ENCODE peak calls at places on chromosome 1, in six cellular contexts. E is activated gamma-delta T cell treated with Interleukin-2 at 50 U/mL for 16 hours, U is caudate nucleus, N is dorsolateral prefrontal cortex, P is heart right ventricle, V is AG20443. D is an unnamed sample.

GRCh38 chr1:29485096-29485925 is 249.0 kb downstream of the PTPRU start:
- DNase-seq in N (no peak), P (no peak), V (no peak), U (no peak), E (no peak), D (no peak)

GRCh38 chr1:31793586-31794285 is 22.1 kb downstream of the SPOCD1 start:
- DNase-seq in P (no peak), U (no peak), V (no peak), E (no peak), N (peak), D (no peak)

GRCh38 chr1:904271-904950 is 19.3 kb upstream of the SAMD11 start:
- DNase-seq in V (peak), P (peak), U (peak), N (peak), E (peak), D (peak)

GRCh38 chr1:220734571-220735326 is 13.4 kb upstream of the MTARC2 start:
- DNase-seq in E (no peak), U (no peak), P (no peak), N (no peak), V (peak), D (no peak)

GRCh38 chr1:150165622-150166612 is 16.2 kb downstream of the PLEKHO1 start:
- DNase-seq in P (peak), N (no peak), E (peak), V (peak), U (no peak), D (no peak)

GRCh38 chr1:151799179-151800022 is 5.8 kb downstream of the LINGO4 start:
- DNase-seq in E (no peak), U (peak), N (peak), V (no peak), P (no peak), D (no peak)

GRCh38 chr1:206419783-206420182 is 50.5 kb upstream of the IKBKE start:
- DNase-seq in V (peak), N (no peak), U (no peak), P (no peak), E (no peak), D (no peak)

GRCh38 chr1:23452011-23452411 is 27.5 kb upstream of the TCEA3 start:
- DNase-seq in P (no peak), U (no peak), E (peak), V (no peak), N (no peak), D (no peak)

GRCh38 chr1:913491-914252 is 10.1 kb upstream of the SAMD11 start:
- DNase-seq in P (no peak), U (no peak), N (no peak), E (no peak), V (no peak), D (no peak)

GRCh38 chr1:32247452-32247851 is 430 bp downstream of the FAM167B start:
- DNase-seq in P (peak), V (peak), U (no peak), E (no peak), N (no peak), D (no peak)

GRCh38 chr1:11054181-11054580 is 5.6 kb downstream of the SRM start:
- DNase-seq in P (no peak), N (no peak), V (no peak), U (no peak), E (no peak), D (no peak)

D was measured in occipital lobe.